ENCODE peak calls at places on chromosomes 6 and 20, in five cellular contexts. One of them, this sample, is unnamed.

GRCh38 chr6:7727951-7728854 is 2.3 kb downstream of the BMP6 start:
- DNase-seq in H4: no peak
- DNase-seq in foreskin fibroblast: no peak
- DNase-seq in AML-193: no peak
- DNase-seq in NCI-H1694 treated with DMSO at 0.1 percent for 48 hours: peak
- DNase-seq in this sample: no peak

GRCh38 chr6:31007694-31008093 is 2.6 kb upstream of the MUC22 start:
- DNase-seq in H4: peak
- DNase-seq in AML-193: no peak
- DNase-seq in foreskin fibroblast: peak
- DNase-seq in NCI-H1694 treated with DMSO at 0.1 percent for 48 hours: no peak
- DNase-seq in this sample: no peak

GRCh38 chr6:139249387-139249786 is 42.4 kb downstream of the TXLNB start:
- DNase-seq in NCI-H1694 treated with DMSO at 0.1 percent for 48 hours: no peak
- DNase-seq in AML-193: no peak
- DNase-seq in foreskin fibroblast: no peak
- DNase-seq in H4: no peak
- DNase-seq in this sample: peak

GRCh38 chr20:49790077-49790798 is 22.4 kb upstream of the SLC9A8 start:
- DNase-seq in NCI-H1694 treated with DMSO at 0.1 percent for 48 hours: no peak
- DNase-seq in foreskin fibroblast: peak
- DNase-seq in AML-193: peak
- DNase-seq in H4: no peak
- DNase-seq in this sample: no peak

GRCh38 chr20:61448396-61448795 is 196.3 kb downstream of the CDH4 start:
- DNase-seq in foreskin fibroblast: no peak
- DNase-seq in AML-193: no peak
- DNase-seq in H4: no peak
- DNase-seq in NCI-H1694 treated with DMSO at 0.1 percent for 48 hours: no peak
- DNase-seq in this sample: no peak

GRCh38 chr20:24504331-24505285 is 35.2 kb downstream of the SYNDIG1 start:
- DNase-seq in H4: no peak
- DNase-seq in AML-193: no peak
- DNase-seq in NCI-H1694 treated with DMSO at 0.1 percent for 48 hours: no peak
- DNase-seq in foreskin fibroblast: no peak
- DNase-seq in this sample: peak

GRCh38 chr6:31399589-31400466 is 3.6 kb upstream of the MICA start:
- DNase-seq in NCI-H1694 treated with DMSO at 0.1 percent for 48 hours: no peak
- DNase-seq in AML-193: peak
- DNase-seq in H4: peak
- DNase-seq in foreskin fibroblast: peak
- DNase-seq in this sample: peak

GRCh38 chr6:74466572-74466971 is 739.3 kb downstream of the COL12A1 start:
- DNase-seq in AML-193: no peak
- DNase-seq in NCI-H1694 treated with DMSO at 0.1 percent for 48 hours: no peak
- DNase-seq in H4: no peak
- DNase-seq in foreskin fibroblast: no peak
- DNase-seq in this sample: no peak

GRCh38 chr6:331622-332521 is 39.6 kb downstream of the DUSP22 start:
- DNase-seq in AML-193: no peak
- DNase-seq in foreskin fibroblast: no peak
- DNase-seq in H4: no peak
- DNase-seq in NCI-H1694 treated with DMSO at 0.1 percent for 48 hours: no peak
- DNase-seq in this sample: no peak

This sample was measured in osteocyte.